ENCODE peak calls at places on chromosomes 4 and X, in six cellular contexts. N, H, Q, A, F and I are unnamed samples.

GRCh38 chr4:19689511-19689910 is 562.2 kb upstream of the SLIT2 start:
- DNase-seq in N (no peak), H (no peak), Q (no peak), A (peak), F (no peak), I (no peak)

GRCh38 chr4:35315419-35315818 is 928.9 kb downstream of the ARAP2 start:
- DNase-seq in N (no peak), H (no peak), Q (no peak), A (no peak), F (no peak), I (no peak)

GRCh38 chr4:110196871-110197420 is 1.5 kb downstream of the ELOVL6 start:
- DNase-seq in N (no peak), H (peak), Q (peak), A (no peak), F (peak), I (peak)

GRCh38 chr4:8710946-8711345 is 118.4 kb downstream of the CPZ start:
- DNase-seq in N (no peak), H (peak), Q (no peak), A (no peak), F (no peak), I (no peak)

GRCh38 chrX:38138157-38138556 is 82.5 kb downstream of the SRPX start:
- DNase-seq in N (no peak), H (no peak), Q (no peak), A (no peak), F (no peak), I (no peak)

GRCh38 chr4:134879019-134879418 is 677.4 kb upstream of the PABPC4L start:
- DNase-seq in N (no peak), H (no peak), Q (no peak), A (no peak), F (no peak), I (no peak)

GRCh38 chrX:15512401-15512965 is 11.9 kb downstream of the BMX start:
- DNase-seq in N (no peak), H (no peak), Q (no peak), A (no peak), F (no peak), I (no peak)

GRCh38 chrX:39158801-39159657 is 357.8 kb downstream of the MID1IP1 start:
- DNase-seq in N (peak), H (no peak), Q (peak), A (peak), F (no peak), I (no peak)

GRCh38 chr4:4784379-4784778 is 75.1 kb upstream of the MSX1 start:
- DNase-seq in N (no peak), H (no peak), Q (no peak), A (no peak), F (no peak), I (no peak)

GRCh38 chrX:9464435-9465371 is at the start of gene TBL1X:
- DNase-seq in N (no peak), H (peak), Q (peak), A (peak), F (no peak), I (peak)

GRCh38 chrX:154411981-154412340 is 622 bp downstream of the TAFAZZIN start:
- DNase-seq in N (no peak), H (peak), Q (no peak), A (peak), F (peak), I (peak)

GRCh38 chr4:62676962-62677361 is 1476.8 kb downstream of the ADGRL3 start:
- DNase-seq in N (no peak), H (no peak), Q (no peak), A (no peak), F (no peak), I (no peak)

GRCh38 chr4:99998062-99998880 is 48.2 kb upstream of the H2AZ1 start:
- DNase-seq in N (no peak), H (no peak), Q (no peak), A (no peak), F (no peak), I (no peak)

GRCh38 chr4:161256716-161257115 is 907.1 kb downstream of the FSTL5 start:
- DNase-seq in N (no peak), H (no peak), Q (no peak), A (no peak), F (no peak), I (no peak)

GRCh38 chr4:85755285-85755684 is 280.3 kb downstream of the ARHGAP24 start:
- DNase-seq in N (no peak), H (no peak), Q (no peak), A (no peak), F (no peak), I (no peak)

GRCh38 chr4:8585186-8585585 is 5.0 kb downstream of the GPR78 start:
- DNase-seq in N (no peak), H (no peak), Q (no peak), A (no peak), F (no peak), I (no peak)

GRCh38 chr4:139685180-139685579 is 19.6 kb downstream of the MGST2 start:
- DNase-seq in N (no peak), H (no peak), Q (no peak), A (no peak), F (no peak), I (no peak)

GRCh38 chr4:69057620-69058409 is 38.5 kb upstream of the UGT2B7 start:
- DNase-seq in N (no peak), H (no peak), Q (no peak), A (no peak), F (no peak), I (no peak)

GRCh38 chr4:169418846-169419245 is 148.1 kb upstream of the SH3RF1 start:
- DNase-seq in N (no peak), H (no peak), Q (no peak), A (no peak), F (no peak), I (no peak)

GRCh38 chrX:117543885-117544284 is 572.7 kb downstream of the KLHL13 start:
- DNase-seq in N (no peak), H (no peak), Q (no peak), A (no peak), F (no peak), I (no peak)

GRCh38 chr4:73343432-73343831 is 60.7 kb upstream of the ALB start:
- DNase-seq in N (no peak), H (peak), Q (no peak), A (no peak), F (no peak), I (no peak)

GRCh38 chrX:2242980-2243379 is 257.8 kb downstream of the DHRSX start:
- DNase-seq in N (no peak), H (no peak), Q (no peak), A (no peak), F (no peak), I (no peak)

GRCh38 chrX:13891367-13892146 is 74.7 kb upstream of the GPM6B start:
- DNase-seq in N (no peak), H (no peak), Q (no peak), A (no peak), F (no peak), I (peak)

GRCh38 chr4:170089274-170089742 is 448 bp downstream of the AADAT start:
- DNase-seq in N (no peak), H (peak), Q (peak), A (peak), F (no peak), I (peak)

GRCh38 chrX:20522420-20522819 is 255.7 kb upstream of the RPS6KA3 start:
- DNase-seq in N (no peak), H (no peak), Q (no peak), A (no peak), F (no peak), I (no peak)

GRCh38 chr4:69078852-69079251 is 17.4 kb upstream of the UGT2B7 start:
- DNase-seq in N (no peak), H (no peak), Q (no peak), A (no peak), F (no peak), I (no peak)

GRCh38 chrX:12304261-12304660 is 166.0 kb downstream of the FRMPD4 start:
- DNase-seq in N (no peak), H (no peak), Q (no peak), A (no peak), F (no peak), I (no peak)

GRCh38 chrX:20988118-20988517 is 386.1 kb upstream of the CNKSR2 start:
- DNase-seq in N (no peak), H (no peak), Q (no peak), A (no peak), F (no peak), I (no peak)

GRCh38 chrX:109632906-109633504 is 8.0 kb upstream of the KCNE5 start:
- DNase-seq in N (no peak), H (no peak), Q (no peak), A (peak), F (no peak), I (peak)

GRCh38 chrX:154396948-154397887 is 959 bp upstream of the RPL10 start:
- DNase-seq in N (no peak), H (peak), Q (peak), A (no peak), F (peak), I (peak)

GRCh38 chr4:40719008-40719623 is 30.6 kb upstream of the NSUN7 start:
- DNase-seq in N (no peak), H (no peak), Q (peak), A (peak), F (no peak), I (peak)

GRCh38 chrX:24285082-24285481 is 28.8 kb downstream of the SUPT20HL2 start:
- DNase-seq in N (no peak), H (no peak), Q (no peak), A (no peak), F (no peak), I (no peak)